ENCODE peak calls at places on chromosomes 6 and 20, in five cellular contexts. H is sigmoid colon; S is heart right ventricle; Q is cardiac muscle cell; J is effector memory CD4-positive, alpha-beta T cell. G is an unnamed sample.

GRCh38 chr6:92810913-92811312 is 608.4 kb downstream of the EPHA7 start:
- DNase-seq in J (no peak), S (no peak), Q (peak), H (no peak), G (no peak)

GRCh38 chr20:25308671-25309394 is 60.9 kb downstream of the PYGB start:
- DNase-seq in Q (peak), J (no peak), H (peak), S (no peak), G (peak)

GRCh38 chr6:152353440-152353839 is 283.7 kb downstream of the SYNE1 start:
- DNase-seq in Q (no peak), J (no peak), H (no peak), S (no peak), G (no peak)

GRCh38 chr20:49161428-49162152 is 26.5 kb downstream of the STAU1 start:
- DNase-seq in Q (no peak), H (no peak), J (no peak), S (no peak), G (no peak)

GRCh38 chr20:19969507-19970255 is 47.5 kb upstream of the NAA20 start:
- DNase-seq in Q (peak), S (no peak), H (no peak), J (no peak), G (no peak)

GRCh38 chr6:1894954-1895353 is 285.2 kb downstream of the FOXC1 start:
- DNase-seq in Q (no peak), J (no peak), S (no peak), H (no peak), G (peak)

GRCh38 chr6:156618600-156619205 is 158.5 kb upstream of the ARID1B start:
- DNase-seq in S (no peak), Q (no peak), J (no peak), H (no peak), G (no peak)

GRCh38 chr20:14142964-14143627 is 147.8 kb downstream of the MACROD2 start:
- DNase-seq in J (no peak), S (no peak), Q (peak), H (no peak), G (no peak)

GRCh38 chr6:157233156-157233555 is 90.2 kb downstream of the TMEM242 start:
- DNase-seq in H (peak), J (no peak), S (no peak), Q (no peak), G (no peak)

GRCh38 chr6:100846276-100846675 is 34.9 kb downstream of the ASCC3 start:
- DNase-seq in Q (no peak), H (no peak), J (no peak), S (no peak), G (no peak)

GRCh38 chr6:75196051-75196743 is 9.7 kb downstream of the COL12A1 start:
- DNase-seq in Q (peak), J (no peak), S (no peak), H (no peak), G (no peak)

GRCh38 chr20:3973705-3974104 is 41.7 kb downstream of the RNF24 start:
- DNase-seq in J (no peak), H (no peak), S (no peak), Q (no peak), G (no peak)

GRCh38 chr20:1569417-1569861 is 11.9 kb upstream of the SIRPD start:
- DNase-seq in H (no peak), Q (peak), J (no peak), S (no peak), G (no peak)

GRCh38 chr6:43253401-43253800 is 10.1 kb downstream of the TTBK1 start:
- DNase-seq in S (no peak), Q (no peak), J (no peak), H (no peak), G (no peak)

GRCh38 chr20:43752561-43753301 is 25.9 kb upstream of the GTSF1L start:
- DNase-seq in Q (peak), S (no peak), H (no peak), J (no peak), G (no peak)

GRCh38 chr6:52106994-52107393 is 19.6 kb upstream of the PKHD1 start:
- DNase-seq in J (no peak), Q (no peak), S (no peak), H (no peak), G (no peak)

GRCh38 chr6:1184318-1184717 is 127.6 kb upstream of the FOXQ1 start:
- DNase-seq in S (no peak), J (no peak), H (no peak), Q (no peak), G (no peak)

GRCh38 chr6:156662025-156662445 is 115.1 kb upstream of the ARID1B start:
- DNase-seq in H (no peak), S (no peak), Q (no peak), J (no peak), G (no peak)

GRCh38 chr6:101296184-101296583 is 97.3 kb upstream of the GRIK2 start:
- DNase-seq in J (no peak), S (no peak), H (no peak), Q (peak), G (no peak)

GRCh38 chr6:162726997-162727346 is 594 bp downstream of the PRKN start:
- DNase-seq in H (no peak), J (no peak), S (no peak), Q (peak), G (no peak)

GRCh38 chr6:1406306-1407058 is 17.1 kb downstream of the FOXF2 start:
- DNase-seq in Q (peak), J (no peak), S (no peak), H (no peak), G (no peak)

GRCh38 chr20:47748851-47749250 is 36.4 kb downstream of the SULF2 start:
- DNase-seq in J (no peak), H (no peak), S (no peak), Q (no peak), G (no peak)

GRCh38 chr6:16367584-16367970 is 129.2 kb downstream of the GMPR start:
- DNase-seq in Q (no peak), S (no peak), H (no peak), J (no peak), G (no peak)

GRCh38 chr6:56933650-56934049 is 21.3 kb upstream of the BEND6 start:
- DNase-seq in J (no peak), H (no peak), Q (no peak), S (no peak), G (no peak)

GRCh38 chr6:52020961-52021570 is 66.3 kb downstream of the PKHD1 start:
- DNase-seq in J (no peak), Q (peak), H (no peak), S (no peak), G (no peak)

GRCh38 chr6:154864086-154864430 is 130.8 kb downstream of the SCAF8 start:
- DNase-seq in J (no peak), Q (no peak), S (no peak), H (no peak), G (no peak)

DNA sequence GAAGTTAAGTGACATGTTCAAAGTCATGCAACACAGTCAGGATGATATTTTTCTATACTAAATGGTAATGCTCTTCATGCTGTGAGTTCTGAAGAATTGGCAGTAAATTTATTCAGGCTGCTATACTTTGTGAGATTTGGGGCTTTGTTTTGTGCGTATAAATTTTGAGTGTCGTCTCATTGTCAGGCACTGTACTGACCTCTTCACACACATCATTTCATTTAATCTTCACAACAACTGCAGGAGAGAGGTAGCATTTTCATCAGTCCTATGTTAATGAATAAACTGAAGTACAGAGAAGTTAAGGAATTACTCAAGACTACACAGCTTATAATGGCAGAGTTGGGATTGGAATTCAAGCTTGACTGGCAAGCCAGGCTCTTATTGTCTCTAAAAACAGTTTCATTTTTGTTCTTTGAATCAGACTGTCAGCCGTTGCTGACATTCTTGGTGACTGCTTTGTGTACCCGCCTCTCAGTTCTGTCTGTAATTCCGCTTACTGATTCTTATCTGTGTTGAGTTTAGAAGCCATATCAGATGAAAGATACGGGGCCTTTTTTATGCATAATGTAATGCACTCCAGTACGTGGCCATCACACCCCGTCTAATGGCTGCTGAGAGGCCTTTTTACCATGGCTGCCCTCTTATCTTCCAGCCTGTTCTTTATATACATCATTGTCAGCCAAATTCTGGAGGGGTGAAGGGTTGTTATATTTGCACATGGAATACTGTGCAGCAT is 274.9 kb downstream of the UTRN start:
- DNase-seq in S (no peak), H (no peak), Q (peak), J (peak), G (no peak)
- H3K4me3 ChIP-seq in S (no peak), H (no peak), Q (no peak), J (peak), G (no peak)

GRCh38 chr6:118862443-118862842 is 31.5 kb upstream of the ASF1A start:
- DNase-seq in S (no peak), H (no peak), J (no peak), Q (no peak), G (no peak)

GRCh38 chr6:118860880-118861279 is 33.1 kb upstream of the ASF1A start:
- DNase-seq in J (no peak), Q (no peak), H (no peak), S (no peak), G (no peak)

GRCh38 chr6:118860363-118860762 is 33.6 kb upstream of the ASF1A start:
- DNase-seq in Q (no peak), J (no peak), S (no peak), H (no peak), G (no peak)

GRCh38 chr6:118856301-118856700 is 37.7 kb upstream of the ASF1A start:
- DNase-seq in S (no peak), H (no peak), Q (no peak), J (no peak), G (no peak)

GRCh38 chr6:118859517-118860064 is 34.4 kb upstream of the ASF1A start:
- DNase-seq in J (no peak), Q (no peak), H (no peak), S (no peak), G (no peak)
- H3K4me3 ChIP-seq in J (no peak), Q (no peak), H (no peak), S (no peak), G (no peak)

GRCh38 chr6:124669713-124670480 is 292.3 kb upstream of the RNF217 start:
- DNase-seq in Q (no peak), H (no peak), J (no peak), S (no peak), G (no peak)
- H3K4me3 ChIP-seq in Q (no peak), H (no peak), J (no peak), S (no peak), G (no peak)

GRCh38 chr6:21597706-21598273 is 4.2 kb downstream of the SOX4 start:
- DNase-seq in Q (peak), J (no peak), H (no peak), S (no peak), G (no peak)
- H3K4me3 ChIP-seq in Q (peak), J (no peak), H (peak), S (peak), G (peak)

DNA sequence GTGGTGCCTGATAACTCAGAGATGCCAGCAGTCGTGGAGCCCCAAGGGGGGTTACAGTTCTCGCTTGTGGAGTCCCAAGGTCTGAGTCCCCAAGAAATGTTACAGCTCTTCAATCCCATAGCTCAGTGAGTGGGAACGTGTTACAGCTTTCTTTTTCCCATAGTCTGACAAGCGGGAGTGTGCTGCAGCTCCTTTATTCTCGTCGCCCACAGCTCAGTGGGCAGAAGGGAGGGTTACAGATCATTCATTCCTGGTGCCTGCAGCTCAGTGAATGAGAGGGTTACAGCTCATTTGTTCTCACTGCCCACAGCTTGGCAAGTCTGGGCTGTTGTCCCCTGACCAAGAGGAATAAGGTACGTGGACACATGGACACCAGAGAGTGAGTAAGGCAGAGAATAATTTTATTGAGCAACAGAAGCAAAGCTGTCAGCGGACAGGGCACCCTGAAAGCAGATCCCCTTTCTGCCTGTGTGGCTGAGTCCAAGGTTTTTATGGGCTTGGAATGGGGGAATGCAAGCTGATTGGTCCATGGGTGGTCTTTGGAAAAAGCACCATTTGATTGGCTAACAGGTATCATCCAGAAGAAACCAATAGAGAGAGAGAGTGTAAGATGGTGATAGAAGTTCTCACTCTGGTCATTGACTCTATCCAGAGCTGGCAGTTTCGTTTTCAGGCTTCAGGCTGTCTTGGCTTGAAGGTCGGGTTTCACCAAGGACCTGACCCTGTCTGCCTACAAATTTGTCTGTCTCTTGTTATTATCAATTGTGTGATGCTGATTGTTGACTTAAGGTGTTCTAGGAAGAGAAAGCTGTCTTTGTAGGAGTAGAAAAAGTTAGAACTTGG is 16.4 kb downstream of the RNF217 start:
- DNase-seq in H (no peak), Q (no peak), S (no peak), J (no peak), G (no peak)
- H3K4me3 ChIP-seq in H (no peak), Q (no peak), S (no peak), J (no peak), G (no peak)

G was measured in aorta.